ENCODE peak calls at places on chromosome 15, in seven cellular contexts. C is adrenal gland; O is CD8-positive, alpha-beta T cell; M is SK-N-SH; I is left ventricle myocardium inferior; V is Panc1; D is A549. U is an unnamed sample.
A peak's percentile ranks its signal among the peaks of the same experiment; 100 is the strongest.

GRCh38 chr15:70870066-70870465 is 16.1 kb upstream of the LARP6 start:
- DNase-seq in D (no peak), V (no peak), I (no peak), O (no peak), C (no peak), M (peak; percentile 47), U (no peak)

GRCh38 chr15:45187894-45188830 is at the start of gene SHF:
- DNase-seq in I (peak; percentile 65), M (peak; percentile 93), O (peak; percentile 24), V (no peak), C (peak; percentile 63), D (peak; percentile 18), U (peak; percentile 69)

GRCh38 chr15:62564889-62565288 is 399.8 kb upstream of the C2CD4B start:
- DNase-seq in C (no peak), D (no peak), I (no peak), O (no peak), V (no peak), M (peak; percentile 29), U (no peak)

GRCh38 chr15:87403973-87404372 is 852.6 kb downstream of the NTRK3 start:
- DNase-seq in M (no peak), C (no peak), D (no peak), V (no peak), I (no peak), O (no peak), U (no peak)

GRCh38 chr15:80019168-80019745 is 40.2 kb upstream of the ZFAND6 start:
- DNase-seq in V (no peak), O (no peak), I (no peak), C (no peak), M (no peak), D (no peak), U (no peak)

GRCh38 chr15:41919954-41920538 is 26.2 kb upstream of the SPTBN5 start:
- DNase-seq in O (no peak), I (no peak), V (no peak), D (peak; percentile 21), C (no peak), M (no peak), U (no peak)

GRCh38 chr15:64970696-64971095 is 19.0 kb downstream of the SPG21 start:
- DNase-seq in D (no peak), M (no peak), O (no peak), C (no peak), I (no peak), V (no peak), U (no peak)

GRCh38 chr15:90257776-90258175 is 7.7 kb upstream of the NGRN start:
- DNase-seq in C (no peak), I (no peak), D (no peak), M (no peak), V (no peak), O (no peak), U (no peak)

GRCh38 chr15:88385078-88385700 is 82.0 kb downstream of the MRPL46 start:
- DNase-seq in D (peak; percentile 90), V (no peak), O (no peak), I (no peak), C (no peak), M (no peak), U (no peak)

GRCh38 chr15:80456517-80457497 is 52.6 kb downstream of the ARNT2 start:
- DNase-seq in I (no peak), V (no peak), C (no peak), O (no peak), D (no peak), M (no peak), U (no peak)

GRCh38 chr15:62457100-62457499 is 292.0 kb upstream of the C2CD4B start:
- DNase-seq in V (no peak), I (no peak), D (no peak), C (no peak), M (peak; percentile 25), O (no peak), U (no peak)

DNA sequence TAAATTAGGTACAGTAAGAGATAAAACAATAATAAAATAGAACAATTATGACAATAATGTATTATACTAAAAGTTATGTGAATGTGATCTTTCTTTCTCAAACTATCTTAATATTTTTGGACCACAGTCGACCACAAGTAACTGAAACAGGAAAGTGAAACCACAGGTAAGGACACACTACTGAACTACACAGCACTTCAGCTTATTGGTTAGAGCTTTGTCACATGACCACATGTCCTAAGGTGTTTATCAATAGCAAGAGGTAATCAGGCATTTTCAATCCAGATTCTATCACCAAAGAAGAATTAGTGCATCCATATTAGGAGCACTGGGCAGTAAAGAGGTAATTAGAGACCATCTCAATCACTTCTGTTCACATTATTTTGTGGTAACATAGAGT is 392.8 kb downstream of the RSL24D1 start:
- DNase-seq in M (no peak), C (no peak), O (no peak), I (no peak), D (no peak), V (no peak), U (no peak)
- H3K4me1 ChIP-seq in M (no peaks in the 10 kb centered on the region), C (no peaks in the 10 kb centered on the region), O (no peaks in the 10 kb centered on the region), I (no peaks in the 10 kb centered on the region), D (peaks cover 3% of the 10 kb centered on the region), V (no peaks in the 10 kb centered on the region), U (no peaks in the 10 kb centered on the region)

GRCh38 chr15:99014803-99015676 is 7.4 kb upstream of the PGPEP1L start:
- DNase-seq in O (no peak), I (peak; percentile 34), M (peak; percentile 78), D (peak; percentile 77), C (peak; percentile 86), V (no peak), U (peak; percentile 64)
- H3K27ac ChIP-seq in O (no peak overlapping the region), I (no peak overlapping the region), M (peak overlapping the region; percentile 18), D (peak overlapping the region; percentile 96), C (peak overlapping the region; percentile 39), V (peak overlapping the region; percentile 81), U (no peak overlapping the region)

DNA sequence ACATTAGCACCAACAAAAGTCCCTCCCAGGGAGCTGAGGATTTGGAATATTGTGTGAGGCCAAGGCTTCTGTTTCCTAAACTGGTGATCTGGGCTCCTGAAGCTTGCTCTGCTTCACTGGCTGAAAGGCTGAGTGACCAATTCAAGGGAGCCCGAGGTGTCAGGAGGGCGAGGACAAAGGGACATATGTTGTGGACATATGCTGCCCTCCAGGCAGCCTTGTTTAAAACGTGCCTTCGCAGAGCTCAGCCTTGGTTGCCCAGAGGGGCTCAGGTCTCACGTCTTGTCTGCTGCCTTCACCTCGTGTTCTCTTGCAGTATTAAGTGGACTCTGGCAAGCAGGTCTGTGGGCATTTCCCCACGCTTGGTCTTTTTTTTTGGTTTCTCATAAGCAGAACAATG is 7.0 kb downstream of the SLCO3A1 start:
- DNase-seq in O (no peak), V (no peak), C (no peak), M (no peak), I (no peak), D (no peak), U (no peak)
- H3K4me1 ChIP-seq in O (peaks cover 62% of the 10 kb centered on the region), V (peaks cover 33% of the 10 kb centered on the region), C (peaks cover 3% of the 10 kb centered on the region), M (peaks cover 10% of the 10 kb centered on the region), I (peaks cover 98% of the 10 kb centered on the region), D (peaks cover 4% of the 10 kb centered on the region), U (no peaks in the 10 kb centered on the region)

DNA sequence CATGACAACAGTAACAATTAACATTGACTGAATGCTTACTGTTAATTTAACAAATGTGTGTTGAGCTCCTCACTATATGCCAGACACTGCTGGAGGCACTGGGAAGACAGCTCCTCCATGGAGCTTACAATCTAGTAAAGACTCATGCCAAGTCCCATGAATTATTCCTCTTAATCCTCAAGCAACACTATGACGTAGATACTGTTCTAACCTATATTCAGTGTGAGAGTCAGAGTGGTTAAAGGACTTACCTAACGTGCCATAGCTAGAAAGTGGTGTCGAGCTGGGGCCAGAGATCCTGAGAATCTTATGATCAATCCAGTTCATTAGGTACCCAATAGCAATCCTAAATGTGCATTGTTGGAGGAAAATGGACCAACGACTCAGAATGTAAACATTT is 43.6 kb downstream of the MYO1E start:
- DNase-seq in I (no peak), C (no peak), O (no peak), M (no peak), V (no peak), D (no peak), U (no peak)
- H3K27ac ChIP-seq in I (no peak overlapping the region), C (no peak overlapping the region), O (no peak overlapping the region), M (peak overlapping the region; percentile 71), V (no peak overlapping the region), D (peak overlapping the region; percentile 85), U (peak overlapping the region; percentile 24)

GRCh38 chr15:31353931-31354330 is 27.3 kb downstream of the KLF13 start:
- DNase-seq in M (peak; percentile 72), I (peak; percentile 75), D (no peak), C (no peak), V (no peak), O (no peak), U (peak; percentile 88)
- H3K4me1 ChIP-seq in M (peaks cover 90% of the 10 kb centered on the region), I (peaks cover 100% of the 10 kb centered on the region), D (peaks cover 18% of the 10 kb centered on the region), C (peaks cover 45% of the 10 kb centered on the region), V (peaks cover 12% of the 10 kb centered on the region), O (peaks cover 100% of the 10 kb centered on the region), U (peaks cover 5% of the 10 kb centered on the region)

GRCh38 chr15:58424722-58425121 is 7.1 kb upstream of the LIPC start:
- DNase-seq in I (no peak), M (no peak), O (no peak), C (no peak), D (no peak), V (no peak), U (no peak)

GRCh38 chr15:58425834-58426233 is 6.0 kb upstream of the LIPC start:
- DNase-seq in V (no peak), C (no peak), M (no peak), I (no peak), O (no peak), D (no peak), U (no peak)

GRCh38 chr15:58427987-58428386 is 3.8 kb upstream of the LIPC start:
- DNase-seq in V (no peak), I (no peak), C (no peak), O (no peak), D (no peak), M (no peak), U (no peak)

GRCh38 chr15:58425185-58425584 is 6.6 kb upstream of the LIPC start:
- DNase-seq in D (no peak), I (no peak), V (no peak), C (no peak), M (no peak), O (no peak), U (no peak)

GRCh38 chr15:58426501-58426900 is 5.3 kb upstream of the LIPC start:
- DNase-seq in O (no peak), C (no peak), V (no peak), M (no peak), D (no peak), I (no peak), U (no peak)
- H3K27ac ChIP-seq in O (no peak overlapping the region), C (no peak overlapping the region), V (no peak overlapping the region), M (no peak overlapping the region), D (peak overlapping the region; percentile 17), I (no peak overlapping the region), U (peak overlapping the region; percentile 93)

GRCh38 chr15:67067930-67068542 is 2.6 kb downstream of the SMAD3 start:
- DNase-seq in C (no peak), I (no peak), V (no peak), M (no peak), O (no peak), D (no peak), U (no peak)
- H3K4me1 ChIP-seq in C (peaks cover 25% of the 10 kb centered on the region), I (peaks cover 85% of the 10 kb centered on the region), V (peaks cover 45% of the 10 kb centered on the region), M (peaks cover 18% of the 10 kb centered on the region), O (peaks cover 44% of the 10 kb centered on the region), D (peaks cover 63% of the 10 kb centered on the region), U (no peaks in the 10 kb centered on the region)